ENCODE peak calls at places on chromosomes 11 and 22, in six cellular contexts. F is brain microvascular endothelial cell, T is BE2C, I is DND-41, U is cardiac muscle cell, H is NB4. G is an unnamed sample.

GRCh38 chr22:45775569-45776312 is 104.1 kb downstream of the ATXN10 start:
- DNase-seq in U (no peak), I (no peak), H (no peak), F (no peak), T (no peak), G (no peak)

GRCh38 chr11:67254768-67255167 is 11.5 kb upstream of the GRK2 start:
- DNase-seq in F (no peak), T (no peak), H (no peak), U (no peak), I (no peak), G (no peak)

GRCh38 chr22:26526165-26526564 is 13.9 kb upstream of the TFIP11 start:
- DNase-seq in T (no peak), U (no peak), F (no peak), I (no peak), H (no peak), G (no peak)

GRCh38 chr22:44664149-44664548 is 37.9 kb upstream of the PRR5 start:
- DNase-seq in U (no peak), H (peak), I (peak), T (peak), F (peak), G (no peak)

GRCh38 chr11:77081976-77082836 is 15.4 kb downstream of the CAPN5 start:
- DNase-seq in U (no peak), I (no peak), H (no peak), T (peak), F (no peak), G (no peak)

GRCh38 chr22:43094551-43094950 is 5.4 kb upstream of the TTLL1 start:
- DNase-seq in H (no peak), I (no peak), T (no peak), F (no peak), U (no peak), G (no peak)

GRCh38 chr11:74592063-74592440 is 330 bp upstream of the POLD3 start:
- DNase-seq in U (no peak), H (no peak), I (no peak), F (no peak), T (no peak), G (no peak)

GRCh38 chr11:118834428-118835028 is 43.6 kb upstream of the DDX6 start:
- DNase-seq in T (no peak), I (no peak), H (peak), U (no peak), F (no peak), G (no peak)

DNA sequence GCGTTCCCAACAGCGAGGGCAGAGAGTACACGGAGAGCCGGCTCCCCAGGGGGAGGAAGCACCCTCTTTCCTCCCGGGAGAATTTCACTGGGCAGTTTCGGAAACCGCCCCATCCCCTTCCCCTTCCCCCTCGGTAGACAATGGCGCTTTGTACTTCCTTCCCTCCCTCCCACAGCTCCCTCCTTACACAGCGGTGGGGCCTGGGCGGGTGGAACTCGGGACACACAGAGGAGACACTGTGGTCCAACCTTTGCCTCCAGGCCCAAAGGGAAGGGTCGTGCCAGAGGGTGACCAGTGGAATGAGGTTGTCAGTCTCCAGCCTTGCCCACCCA is 4.3 kb downstream of the SMTN start:
- DNase-seq in I (no peak), U (no peak), F (no peak), T (no peak), H (peak), G (no peak)
- TF ChIP-seq CTCF in I (no peak), U (no peak), F (no peak), T (no peak), H (no peak), G (no peak)

DNA sequence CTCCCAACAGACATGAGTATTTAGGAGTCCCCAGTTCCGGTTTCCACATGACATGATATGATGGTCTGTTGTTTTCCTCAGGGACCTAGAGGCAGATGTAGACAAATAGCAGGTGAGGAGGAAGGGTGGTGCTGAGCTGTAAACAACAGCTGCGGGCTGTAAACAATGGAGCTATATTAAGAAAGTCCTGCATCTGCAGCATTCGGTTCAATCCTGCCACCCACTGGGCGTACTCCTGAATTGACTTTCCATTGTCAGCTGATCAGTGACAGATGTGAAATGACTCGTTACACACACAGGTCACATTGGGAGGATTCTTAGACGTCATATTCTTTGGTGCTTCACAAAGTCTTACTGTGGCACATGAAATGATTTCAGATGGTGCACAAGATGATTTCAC is 26.8 kb upstream of the RAG1 start:
- DNase-seq in I (peak), T (peak), F (peak), H (peak), U (peak), G (no peak)
- TF ChIP-seq CTCF in I (peak), T (peak), F (peak), H (peak), U (peak), G (no peak)

GRCh38 chr22:39117585-39118191 is 20.6 kb downstream of the APOBEC3H start:
- DNase-seq in U (peak), I (peak), F (peak), H (peak), T (peak), G (peak)
- TF ChIP-seq CTCF in U (peak), I (peak), F (peak), H (peak), T (peak), G (peak)

DNA sequence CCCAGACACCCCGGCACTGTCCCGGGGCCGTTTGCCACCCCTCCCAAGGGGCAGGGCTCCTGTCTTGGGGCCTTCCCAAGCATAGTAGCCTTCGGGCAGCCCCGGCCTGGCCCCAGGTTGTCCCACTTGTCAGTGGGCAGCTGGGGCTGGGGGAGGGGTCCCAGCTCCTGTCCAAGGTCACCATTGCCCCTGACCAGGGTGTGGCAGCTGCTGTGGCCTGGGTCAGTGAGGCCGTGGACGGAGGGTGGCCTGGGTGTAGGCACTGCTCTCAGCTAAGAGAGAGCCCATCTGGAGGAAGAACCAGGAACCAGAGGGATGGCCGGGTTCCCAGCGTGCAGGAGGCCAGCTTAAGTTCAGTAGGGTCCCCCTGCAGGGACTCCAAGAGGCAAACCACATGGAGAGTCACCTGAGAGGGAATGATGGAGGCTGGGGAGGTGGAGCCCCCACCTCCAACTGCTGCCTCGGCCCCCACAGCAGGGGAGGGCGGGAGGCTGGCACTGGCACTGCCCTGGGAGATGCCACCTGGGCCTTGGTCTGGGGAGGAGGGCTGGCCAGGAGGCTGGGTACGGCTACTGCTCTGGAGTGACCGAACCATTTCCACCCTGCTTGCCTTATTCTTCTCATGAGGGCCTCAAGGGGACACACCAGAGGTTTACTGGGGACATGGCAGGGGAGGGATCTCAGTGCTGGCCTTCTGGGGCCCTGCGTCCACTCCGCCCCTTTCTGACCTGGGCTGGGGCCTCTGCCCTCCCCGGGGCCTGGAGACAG is 6.7 kb upstream of the CCDC188 start:
- DNase-seq in T (no peak), F (no peak), U (no peak), I (no peak), H (no peak), G (no peak)
- TF ChIP-seq CTCF in T (no peak), F (no peak), U (no peak), I (no peak), H (no peak), G (no peak)

DNA sequence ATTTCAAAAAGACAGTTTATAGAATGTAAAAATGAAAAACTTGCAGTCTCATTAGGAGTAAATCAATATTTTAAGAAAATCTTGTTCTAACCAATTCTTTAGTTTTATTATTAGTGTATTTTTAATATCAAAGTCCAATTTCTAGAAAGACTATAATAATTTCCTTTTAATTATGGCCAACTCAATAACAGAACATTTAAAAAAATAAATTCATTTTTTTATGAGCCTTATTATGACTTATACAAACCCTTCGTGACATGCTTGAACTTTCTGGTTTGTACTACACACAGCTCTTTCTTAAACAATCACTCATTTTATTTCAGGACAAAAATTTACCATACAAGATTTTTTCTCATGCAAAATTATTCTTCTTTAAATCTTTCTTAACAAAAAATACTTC is 11.7 kb upstream of the MRGPRE start:
- DNase-seq in U (no peak), H (no peak), T (no peak), I (no peak), F (no peak), G (no peak)
- TF ChIP-seq CTCF in U (no peak), H (no peak), T (no peak), I (no peak), F (no peak), G (no peak)

GRCh38 chr11:63869686-63870085 is 30.8 kb downstream of the MARK2 start:
- DNase-seq in H (peak), F (no peak), U (no peak), I (peak), T (no peak), G (no peak)
- TF ChIP-seq CTCF in H (no peak), F (no peak), U (no peak), I (no peak), T (no peak), G (no peak)

DNA sequence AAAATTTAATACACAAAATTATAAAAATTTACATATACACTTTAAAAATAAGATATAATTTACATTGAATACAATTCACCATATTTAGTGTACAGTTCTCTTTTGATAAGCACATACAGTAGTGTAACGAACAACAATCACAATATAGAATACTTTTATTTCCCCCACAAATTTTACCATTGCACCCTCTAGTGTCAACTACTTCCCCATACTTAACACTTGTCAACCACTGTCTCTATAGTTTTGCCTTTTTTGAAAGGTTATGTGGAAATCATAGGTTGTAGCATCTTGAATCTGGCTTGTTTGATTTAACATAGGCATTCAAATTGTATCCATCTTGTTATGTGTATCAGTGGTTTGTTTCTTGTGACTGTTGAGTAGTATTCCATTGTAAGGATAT is 21.3 kb upstream of the PANX1 start:
- DNase-seq in T (no peak), F (no peak), U (no peak), H (peak), I (no peak), G (no peak)
- TF ChIP-seq CTCF in T (peak), F (peak), U (peak), H (no peak), I (no peak), G (no peak)

GRCh38 chr11:64866173-64866491 is 12.3 kb downstream of the EHD1 start:
- DNase-seq in U (no peak), F (no peak), T (no peak), H (no peak), I (no peak), G (no peak)

GRCh38 chr11:64864135-64864472 is 14.3 kb downstream of the EHD1 start:
- DNase-seq in T (no peak), F (no peak), U (no peak), I (no peak), H (no peak), G (no peak)

GRCh38 chr11:64864473-64865285 is 13.7 kb downstream of the EHD1 start:
- DNase-seq in T (no peak), U (peak), H (peak), F (peak), I (no peak), G (no peak)

GRCh38 chr11:64863381-64864060 is 14.9 kb downstream of the EHD1 start:
- DNase-seq in T (no peak), U (no peak), I (no peak), F (no peak), H (no peak), G (no peak)

DNA sequence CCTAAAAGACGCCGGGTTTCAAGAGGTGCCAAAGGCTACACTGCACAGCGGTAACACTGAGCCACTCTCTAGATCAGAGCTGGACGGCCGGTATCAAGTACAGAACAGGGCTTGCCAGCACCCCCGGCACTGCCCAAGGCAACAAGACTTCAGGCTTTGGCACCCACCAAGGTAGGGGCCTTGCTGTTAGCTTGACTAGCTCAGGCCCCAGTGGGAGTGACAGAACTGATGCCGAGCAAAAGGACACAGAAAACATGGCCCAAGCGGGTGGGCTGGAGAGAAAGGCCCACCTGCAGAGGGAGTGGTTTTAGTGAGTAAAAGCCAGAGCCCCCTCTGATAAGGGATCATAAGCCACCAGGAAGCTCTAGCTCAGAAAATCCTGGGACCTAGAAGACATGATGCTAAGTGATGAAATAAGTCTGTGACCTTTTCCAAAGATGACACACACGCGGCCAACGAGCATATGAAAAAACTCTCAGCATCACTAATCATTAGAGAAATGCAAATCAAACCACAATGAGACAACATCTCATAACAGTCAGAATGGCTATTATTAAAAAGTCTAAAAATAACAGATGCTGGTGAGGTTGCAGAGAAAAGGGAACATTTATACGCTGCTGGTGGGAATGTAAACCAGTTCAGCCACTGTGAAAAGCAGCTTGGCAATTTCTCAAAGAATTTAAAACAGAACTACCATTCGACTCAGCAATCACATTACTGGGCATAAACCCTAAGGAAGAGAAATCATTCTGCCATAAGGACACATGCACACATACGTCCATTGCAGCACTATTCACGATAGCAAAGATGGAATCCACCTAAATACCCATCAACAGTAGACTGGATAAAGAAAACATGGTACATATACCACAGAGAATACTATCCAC is 12.9 kb downstream of the EHD1 start:
- DNase-seq in T (no peak), F (peak), I (no peak), U (no peak), H (no peak), G (no peak)
- TF ChIP-seq CTCF in T (no peak), F (no peak), I (no peak), U (no peak), H (no peak), G (no peak)

G was measured in nephron progenitor cell.